ENCODE peak calls at places on chromosomes 12 and 14, in five cellular contexts. One of them, this sample, is unnamed.

GRCh38 chr12:8698132-8698829 is 490 bp downstream of the RIMKLB start:
- DNase-seq in left lung: peak
- DNase-seq in heart right ventricle: peak
- DNase-seq in cerebellum: peak
- DNase-seq in pons: no peak
- DNase-seq in this sample: peak

GRCh38 chr14:31090872-31091764 is 64.9 kb upstream of the STRN3 start:
- DNase-seq in left lung: no peak
- DNase-seq in cerebellum: no peak
- DNase-seq in heart right ventricle: peak
- DNase-seq in pons: peak
- DNase-seq in this sample: no peak

GRCh38 chr12:78146365-78146772 is 315.7 kb downstream of the NAV3 start:
- DNase-seq in cerebellum: peak
- DNase-seq in heart right ventricle: no peak
- DNase-seq in left lung: no peak
- DNase-seq in pons: peak
- DNase-seq in this sample: no peak

GRCh38 chr12:25271486-25272098 is 20.9 kb upstream of the KRAS start:
- DNase-seq in cerebellum: no peak
- DNase-seq in left lung: no peak
- DNase-seq in heart right ventricle: no peak
- DNase-seq in pons: no peak
- DNase-seq in this sample: no peak

GRCh38 chr12:32176606-32177005 is 70.0 kb downstream of the BICD1 start:
- DNase-seq in cerebellum: no peak
- DNase-seq in pons: no peak
- DNase-seq in left lung: no peak
- DNase-seq in heart right ventricle: no peak
- DNase-seq in this sample: no peak

GRCh38 chr12:101908395-101908794 is 31.0 kb downstream of the DRAM1 start:
- DNase-seq in pons: no peak
- DNase-seq in cerebellum: no peak
- DNase-seq in heart right ventricle: no peak
- DNase-seq in left lung: no peak
- DNase-seq in this sample: no peak

GRCh38 chr12:52681551-52682380 is 1.6 kb upstream of the KRT1 start:
- DNase-seq in left lung: no peak
- DNase-seq in cerebellum: no peak
- DNase-seq in pons: no peak
- DNase-seq in heart right ventricle: no peak
- DNase-seq in this sample: no peak

GRCh38 chr12:132535046-132535445 is 45.1 kb downstream of the FBRSL1 start:
- DNase-seq in pons: no peak
- DNase-seq in heart right ventricle: no peak
- DNase-seq in left lung: no peak
- DNase-seq in cerebellum: no peak
- DNase-seq in this sample: no peak

GRCh38 chr14:23183479-23183878 is at the start of gene SLC7A8:
- DNase-seq in cerebellum: peak
- DNase-seq in pons: peak
- DNase-seq in heart right ventricle: peak
- DNase-seq in left lung: peak
- DNase-seq in this sample: peak

GRCh38 chr12:459430-460258 is at the start of gene B4GALNT3:
- DNase-seq in left lung: peak
- DNase-seq in heart right ventricle: peak
- DNase-seq in cerebellum: peak
- DNase-seq in pons: no peak
- DNase-seq in this sample: peak

GRCh38 chr12:5371636-5372035 is 60.3 kb upstream of the NTF3 start:
- DNase-seq in left lung: no peak
- DNase-seq in pons: no peak
- DNase-seq in cerebellum: no peak
- DNase-seq in heart right ventricle: no peak
- DNase-seq in this sample: no peak

GRCh38 chr14:102776761-102777710 is at the start of gene TRAF3:
- DNase-seq in heart right ventricle: peak
- DNase-seq in cerebellum: peak
- DNase-seq in left lung: peak
- DNase-seq in pons: peak
- DNase-seq in this sample: peak

GRCh38 chr12:8662592-8662991 is at the start of gene MFAP5:
- DNase-seq in heart right ventricle: peak
- DNase-seq in left lung: no peak
- DNase-seq in cerebellum: no peak
- DNase-seq in pons: no peak
- DNase-seq in this sample: no peak

GRCh38 chr12:38898001-38898684 is 7.2 kb downstream of the CPNE8 start:
- DNase-seq in left lung: no peak
- DNase-seq in heart right ventricle: no peak
- DNase-seq in pons: no peak
- DNase-seq in cerebellum: no peak
- DNase-seq in this sample: no peak

GRCh38 chr12:59891180-59891579 is 295.4 kb downstream of the SLC16A7 start:
- DNase-seq in cerebellum: no peak
- DNase-seq in pons: no peak
- DNase-seq in heart right ventricle: no peak
- DNase-seq in left lung: no peak
- DNase-seq in this sample: no peak

GRCh38 chr12:1919284-1919683 is 832 bp upstream of the CACNA2D4 start:
- DNase-seq in cerebellum: no peak
- DNase-seq in left lung: no peak
- DNase-seq in pons: no peak
- DNase-seq in heart right ventricle: no peak
- DNase-seq in this sample: no peak

GRCh38 chr12:51992246-51992645 is 14.5 kb upstream of the TAMALIN start:
- DNase-seq in cerebellum: no peak
- DNase-seq in left lung: no peak
- DNase-seq in pons: no peak
- DNase-seq in heart right ventricle: no peak
- DNase-seq in this sample: no peak

GRCh38 chr12:93127582-93128331 is 198.7 kb upstream of the EEA1 start:
- DNase-seq in heart right ventricle: peak
- DNase-seq in left lung: no peak
- DNase-seq in cerebellum: no peak
- DNase-seq in pons: peak
- DNase-seq in this sample: peak

GRCh38 chr12:25977047-25977446 is 18.6 kb downstream of the RASSF8 start:
- DNase-seq in left lung: no peak
- DNase-seq in cerebellum: no peak
- DNase-seq in pons: no peak
- DNase-seq in heart right ventricle: no peak
- DNase-seq in this sample: no peak

GRCh38 chr12:93339695-93340094 is 38.0 kb upstream of the NUDT4 start:
- DNase-seq in pons: no peak
- DNase-seq in heart right ventricle: no peak
- DNase-seq in cerebellum: no peak
- DNase-seq in left lung: no peak
- DNase-seq in this sample: no peak

GRCh38 chr14:68549057-68549421 is 243.8 kb downstream of the ZFP36L1 start:
- DNase-seq in cerebellum: no peak
- DNase-seq in heart right ventricle: no peak
- DNase-seq in pons: no peak
- DNase-seq in left lung: no peak
- DNase-seq in this sample: no peak

GRCh38 chr12:38653650-38654049 is 251.7 kb downstream of the CPNE8 start:
- DNase-seq in pons: no peak
- DNase-seq in left lung: no peak
- DNase-seq in heart right ventricle: no peak
- DNase-seq in cerebellum: no peak
- DNase-seq in this sample: no peak

GRCh38 chr14:61462566-61463195 is 141.3 kb downstream of the PRKCH start:
- DNase-seq in cerebellum: no peak
- DNase-seq in left lung: no peak
- DNase-seq in heart right ventricle: no peak
- DNase-seq in pons: no peak
- DNase-seq in this sample: no peak

GRCh38 chr14:104441275-104442106 is 138.1 kb upstream of the C14orf180 start:
- DNase-seq in cerebellum: no peak
- DNase-seq in pons: no peak
- DNase-seq in heart right ventricle: no peak
- DNase-seq in left lung: no peak
- DNase-seq in this sample: peak

GRCh38 chr12:64780220-64780530 is 21.0 kb upstream of the GNS start:
- DNase-seq in left lung: no peak
- DNase-seq in cerebellum: no peak
- DNase-seq in heart right ventricle: no peak
- DNase-seq in pons: no peak
- DNase-seq in this sample: no peak

GRCh38 chr12:295132-295531 is 32.5 kb upstream of the SLC6A13 start:
- DNase-seq in heart right ventricle: no peak
- DNase-seq in pons: no peak
- DNase-seq in cerebellum: no peak
- DNase-seq in left lung: no peak
- DNase-seq in this sample: no peak

GRCh38 chr12:34340534-34341361 is 318.5 kb downstream of the ALG10 start:
- DNase-seq in cerebellum: no peak
- DNase-seq in heart right ventricle: no peak
- DNase-seq in left lung: no peak
- DNase-seq in pons: no peak
- DNase-seq in this sample: no peak

GRCh38 chr12:42691991-42692557 is 102.5 kb upstream of the PRICKLE1 start:
- DNase-seq in heart right ventricle: no peak
- DNase-seq in cerebellum: no peak
- DNase-seq in pons: no peak
- DNase-seq in left lung: no peak
- DNase-seq in this sample: no peak

GRCh38 chr12:49985981-49986380 is 13.2 kb downstream of the AQP6 start:
- DNase-seq in left lung: no peak
- DNase-seq in cerebellum: no peak
- DNase-seq in pons: no peak
- DNase-seq in heart right ventricle: no peak
- DNase-seq in this sample: no peak

GRCh38 chr12:62882140-62882539 is 52.8 kb downstream of the PPM1H start:
- DNase-seq in cerebellum: no peak
- DNase-seq in pons: no peak
- DNase-seq in left lung: no peak
- DNase-seq in heart right ventricle: no peak
- DNase-seq in this sample: no peak

GRCh38 chr12:3141339-3142321 is 64.5 kb downstream of the TSPAN9 start:
- DNase-seq in cerebellum: no peak
- DNase-seq in heart right ventricle: no peak
- DNase-seq in left lung: no peak
- DNase-seq in pons: no peak
- DNase-seq in this sample: peak

GRCh38 chr12:92951006-92951405 is 21.9 kb upstream of the EEA1 start:
- DNase-seq in heart right ventricle: no peak
- DNase-seq in cerebellum: no peak
- DNase-seq in left lung: no peak
- DNase-seq in pons: no peak
- DNase-seq in this sample: no peak

GRCh38 chr12:13772264-13772663 is 209.1 kb downstream of the GRIN2B start:
- DNase-seq in left lung: no peak
- DNase-seq in heart right ventricle: no peak
- DNase-seq in pons: no peak
- DNase-seq in cerebellum: no peak
- DNase-seq in this sample: no peak

GRCh38 chr12:45388545-45388944 is 172.7 kb downstream of the ANO6 start:
- DNase-seq in cerebellum: peak
- DNase-seq in heart right ventricle: peak
- DNase-seq in left lung: no peak
- DNase-seq in pons: peak
- DNase-seq in this sample: no peak

This sample was measured in aorta.